ENCODE peak calls at places on chromosome 20, in nine cellular contexts. P is CD8-positive, alpha-beta memory T cell; M is GM06990; J is foreskin fibroblast; E is HL-60; F is bronchial epithelial cell; Q is left ventricle myocardium inferior; N is mesenchymal stem cell; S is fibroblast of mammary gland. L is an unnamed sample.

GRCh38 chr20:48238326-48238725 is 453.0 kb upstream of the SULF2 start:
- DNase-seq in S (peak), Q (no peak), F (peak), E (no peak), J (peak), N (peak), P (no peak), M (no peak), L (no peak)

GRCh38 chr20:60306516-60306915 is 348.3 kb downstream of the CDH26 start:
- DNase-seq in S (no peak), P (no peak), F (no peak), Q (no peak), J (no peak), M (no peak), N (no peak), E (no peak), L (no peak)

GRCh38 chr20:32743237-32744112 is at the start of gene COMMD7:
- DNase-seq in Q (peak), N (peak), F (peak), E (peak), J (peak), S (peak), P (peak), M (peak), L (peak)

GRCh38 chr20:16528078-16528477 is 45.2 kb downstream of the KIF16B start:
- DNase-seq in N (peak), M (no peak), J (peak), Q (no peak), P (no peak), E (no peak), S (peak), F (peak), L (peak)

GRCh38 chr20:64049060-64049886 is at the start of gene SOX18:
- DNase-seq in J (no peak), M (no peak), N (peak), Q (peak), P (no peak), E (peak), F (no peak), S (peak), L (peak)

GRCh38 chr20:21395666-21396044 is 1.7 kb downstream of the NKX2-4 start:
- DNase-seq in P (peak), S (no peak), M (peak), F (no peak), N (peak), Q (no peak), J (no peak), E (no peak), L (peak)

GRCh38 chr20:24764027-24764797 is 184.9 kb upstream of the CST7 start:
- DNase-seq in N (no peak), E (no peak), J (no peak), S (no peak), M (no peak), P (no peak), F (no peak), Q (no peak), L (no peak)

GRCh38 chr20:34861386-34862084 is 11.1 kb downstream of the GGT7 start:
- DNase-seq in E (peak), Q (no peak), J (no peak), N (no peak), M (no peak), P (no peak), S (no peak), F (no peak), L (no peak)

GRCh38 chr20:44832724-44833123 is 22.4 kb upstream of the RIMS4 start:
- DNase-seq in F (peak), N (no peak), J (peak), P (no peak), E (no peak), S (peak), Q (no peak), M (no peak), L (no peak)

GRCh38 chr20:58981564-58982364 is 708 bp downstream of the NELFCD start:
- DNase-seq in F (peak), J (no peak), P (no peak), S (peak), M (no peak), E (peak), N (peak), Q (no peak), L (peak)

GRCh38 chr20:11807070-11807741 is 110.5 kb upstream of the BTBD3 start:
- DNase-seq in J (peak), S (peak), M (no peak), P (no peak), Q (no peak), E (no peak), F (peak), N (peak), L (no peak)

GRCh38 chr20:38001173-38001875 is 31.9 kb downstream of the TTI1 start:
- DNase-seq in F (peak), M (no peak), N (peak), S (peak), Q (no peak), J (peak), E (no peak), P (no peak), L (peak)

GRCh38 chr20:60053125-60053812 is 95.0 kb downstream of the CDH26 start:
- DNase-seq in E (peak), P (no peak), N (no peak), J (no peak), F (no peak), M (no peak), Q (no peak), S (no peak), L (no peak)

GRCh38 chr20:45469336-45470261 is at the start of gene WFDC2:
- DNase-seq in J (no peak), N (no peak), Q (no peak), S (no peak), P (no peak), M (no peak), F (no peak), E (no peak), L (peak)

DNA sequence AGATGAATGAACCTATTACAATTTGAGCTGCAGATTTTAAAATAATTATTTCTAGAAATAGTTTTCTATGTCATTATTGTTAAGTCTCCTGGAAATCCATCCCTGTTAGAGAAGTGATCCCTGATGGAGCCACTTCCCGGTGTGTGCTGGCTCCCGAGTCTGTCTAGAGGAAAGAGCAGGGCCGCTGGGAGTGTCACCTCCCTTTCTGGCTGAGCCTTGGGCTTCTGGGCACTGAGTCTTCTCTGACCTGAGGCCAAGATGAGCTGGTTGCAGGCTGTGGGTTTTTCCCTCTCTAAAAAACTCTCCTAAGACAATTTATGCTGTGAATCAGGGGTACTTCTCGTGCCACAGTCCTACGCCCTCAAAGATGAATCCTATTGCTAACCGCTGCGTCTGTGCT is 28.8 kb upstream of the TCFL5 start:
- DNase-seq in S (no peak), Q (no peak), E (no peak), P (no peak), N (no peak), F (no peak), M (no peak), J (no peak), L (no peak)
- H3K4me3 ChIP-seq in S (no peak), Q (no peak), E (no peak), P (no peak), N (no peak), F (no peak), M (no peak), J (no peak), L (no peak)

GRCh38 chr20:2692886-2693285 is 306 bp downstream of the EBF4 start:
- DNase-seq in E (no peak), F (no peak), M (no peak), Q (no peak), S (no peak), J (no peak), N (no peak), P (peak), L (no peak)
- H3K4me3 ChIP-seq in E (no peak), F (no peak), M (no peak), Q (peak), S (no peak), J (no peak), N (no peak), P (no peak), L (no peak)

DNA sequence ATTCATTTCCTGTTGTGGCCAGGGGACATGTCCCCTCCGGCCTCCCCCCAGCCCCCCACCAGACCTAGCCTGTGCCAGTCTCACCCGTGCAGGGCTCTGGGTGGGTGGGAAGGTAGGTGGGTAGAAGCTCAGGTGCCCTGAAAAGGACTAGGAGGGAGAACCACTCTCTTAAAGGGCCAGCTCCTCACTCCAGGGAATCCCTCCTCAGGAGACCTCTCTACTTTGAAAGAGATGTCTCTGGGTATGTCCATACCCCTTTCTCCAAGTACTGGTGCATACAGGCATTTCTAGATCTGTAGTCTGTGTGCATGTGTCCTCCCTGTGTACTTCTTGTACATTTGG is 60.8 kb upstream of the EPB41L1 start:
- DNase-seq in J (no peak), P (no peak), Q (no peak), N (no peak), S (no peak), F (no peak), M (no peak), E (no peak), L (no peak)
- H3K4me3 ChIP-seq in J (peak), P (no peak), Q (peak), N (peak), S (peak), F (peak), M (peak), E (peak), L (peak)

GRCh38 chr20:40690836-40691565 is 2.0 kb upstream of the MAFB start:
- DNase-seq in Q (no peak), N (no peak), P (no peak), M (no peak), J (no peak), E (no peak), S (no peak), F (no peak), L (no peak)
- H3K4me3 ChIP-seq in Q (peak), N (peak), P (no peak), M (no peak), J (no peak), E (no peak), S (no peak), F (no peak), L (no peak)

DNA sequence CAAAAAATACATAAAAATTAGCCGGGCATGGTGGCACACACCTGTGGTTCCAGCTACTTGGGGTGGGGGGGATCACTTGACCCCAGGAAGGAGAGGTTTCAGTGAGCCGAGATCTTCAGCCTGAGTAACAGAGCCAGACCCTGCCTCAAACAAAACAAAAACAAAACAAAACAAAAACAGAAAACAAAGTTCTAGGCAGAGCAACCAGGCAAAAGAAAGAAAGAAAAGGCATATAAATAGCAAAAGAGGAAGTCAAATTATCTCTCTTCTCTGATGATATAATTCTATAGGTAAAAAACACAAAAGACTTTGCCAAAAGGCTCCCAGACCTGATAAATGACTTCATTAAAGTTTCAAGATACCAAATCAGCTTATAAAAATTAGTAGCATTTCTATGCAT is 446.9 kb downstream of the HAO1 start:
- DNase-seq in M (peak), J (no peak), Q (no peak), S (no peak), E (no peak), N (no peak), F (no peak), P (no peak), L (no peak)
- H3K4me3 ChIP-seq in M (no peak), J (no peak), Q (no peak), S (no peak), E (no peak), N (no peak), F (no peak), P (no peak), L (no peak)